ENCODE peak calls at places on chromosome 4, in eight cellular contexts. L, N, Z, O, D, P, A and V are unnamed samples.

GRCh38 chr4:87427518-87427868 is 5.1 kb downstream of the NUDT9 start:
- DNase-seq in A (no peak), N (no peak), D (no peak), P (no peak), L (no peak), Z (no peak), O (no peak), V (no peak)

GRCh38 chr4:24594887-24595286 is 10.5 kb upstream of the DHX15 start:
- DNase-seq in D (no peak), N (peak; percentile 52), A (no peak), L (no peak), O (no peak), Z (no peak), P (no peak), V (no peak)

GRCh38 chr4:168886361-168886760 is 123.7 kb downstream of the CBR4 start:
- DNase-seq in O (no peak), P (no peak), Z (no peak), A (no peak), D (no peak), L (no peak), N (no peak), V (no peak)

GRCh38 chr4:112282860-112283667 is 2.6 kb downstream of the TIFA start:
- DNase-seq in A (no peak), N (no peak), P (no peak), Z (no peak), L (no peak), D (no peak), O (no peak), V (no peak)

GRCh38 chr4:2698504-2698903 is 57.6 kb downstream of the TNIP2 start:
- DNase-seq in Z (no peak), P (no peak), A (no peak), L (no peak), O (no peak), D (no peak), N (no peak), V (no peak)

GRCh38 chr4:53962516-53963225 is 101.7 kb downstream of the CHIC2 start:
- DNase-seq in O (no peak), N (peak; percentile 65), P (peak; percentile 57), L (no peak), A (peak; percentile 23), D (no peak), Z (no peak), V (no peak)

GRCh38 chr4:107951551-107951950 is 20.2 kb downstream of the CYP2U1 start:
- DNase-seq in P (no peak), N (peak; percentile 21), A (no peak), O (no peak), L (no peak), Z (no peak), D (no peak), V (no peak)

GRCh38 chr4:172143605-172144314 is 330.6 kb downstream of the GALNTL6 start:
- DNase-seq in D (no peak), Z (no peak), L (no peak), O (no peak), A (no peak), N (no peak), P (no peak), V (no peak)

GRCh38 chr4:54082168-54082567 is 17.8 kb upstream of the CHIC2 start:
- DNase-seq in N (peak; percentile 98), L (no peak), P (no peak), A (no peak), Z (peak; percentile 70), D (no peak), O (peak; percentile 65), V (no peak)

GRCh38 chr4:165398570-165398969 is 19.8 kb downstream of the CPE start:
- DNase-seq in L (no peak), A (peak; percentile 24), O (no peak), D (no peak), N (peak; percentile 43), Z (no peak), P (peak; percentile 35), V (no peak)

GRCh38 chr4:151415978-151416377 is 7.0 kb downstream of the FHIP1A start:
- DNase-seq in P (no peak), L (no peak), N (peak; percentile 69), D (no peak), Z (no peak), O (no peak), A (no peak), V (no peak)

GRCh38 chr4:153763404-153763803 is 3.6 kb upstream of the RNF175 start:
- DNase-seq in O (no peak), Z (no peak), P (peak; percentile 40), N (no peak), L (no peak), D (peak; percentile 74), A (no peak), V (no peak)

GRCh38 chr4:105631818-105632400 is 76.6 kb downstream of the INTS12 start:
- DNase-seq in A (no peak), D (no peak), L (no peak), N (no peak), P (no peak), O (no peak), Z (no peak), V (no peak)

GRCh38 chr4:15717647-15718416 is 15.0 kb downstream of the BST1 start:
- DNase-seq in P (no peak), N (no peak), Z (no peak), O (no peak), A (no peak), D (no peak), L (no peak), V (no peak)

GRCh38 chr4:54764501-54764900 is 106.7 kb downstream of the KIT start:
- DNase-seq in L (no peak), P (no peak), D (no peak), A (no peak), N (no peak), Z (no peak), O (no peak), V (no peak)

GRCh38 chr4:36065274-36065871 is 178.9 kb downstream of the ARAP2 start:
- DNase-seq in A (no peak), D (no peak), N (no peak), Z (no peak), P (no peak), O (no peak), L (no peak), V (no peak)

GRCh38 chr4:70678383-70678999 is 9.8 kb upstream of the UTP3 start:
- DNase-seq in A (no peak), L (no peak), O (no peak), P (no peak), N (no peak), Z (no peak), D (no peak), V (no peak)

GRCh38 chr4:88720749-88721428 is 23.3 kb upstream of the NAP1L5 start:
- DNase-seq in A (no peak), O (no peak), Z (no peak), N (no peak), D (peak; percentile 24), P (no peak), L (peak; percentile 66), V (no peak)

GRCh38 chr4:55008166-55009056 is 117.0 kb downstream of the KDR start:
- DNase-seq in Z (no peak), L (no peak), N (peak; percentile 42), D (peak; percentile 73), P (peak; percentile 12), O (no peak), A (no peak), V (no peak)

DNA sequence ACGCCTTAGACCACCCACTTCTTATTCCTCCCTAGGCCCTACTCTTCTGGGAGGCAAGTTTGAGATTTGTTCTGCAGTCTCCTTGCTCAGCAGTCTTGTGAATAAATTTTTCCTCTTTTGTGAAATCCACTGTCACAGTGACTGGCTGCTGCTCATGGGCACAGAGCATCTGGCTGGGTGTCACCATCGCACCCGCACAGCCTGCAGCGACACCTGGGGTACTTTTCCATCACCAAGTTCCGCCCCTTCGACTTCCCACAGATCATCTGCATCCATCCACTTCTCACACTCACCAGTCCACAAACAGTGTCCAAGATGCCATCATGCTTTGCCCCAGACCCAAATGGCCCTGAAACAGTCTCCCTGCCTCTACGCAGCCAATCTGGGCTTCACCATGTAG is 36.4 kb upstream of the AFAP1 start:
- DNase-seq in D (no peak), N (no peak), O (no peak), P (no peak), Z (peak; percentile 8), A (no peak), L (no peak), V (no peak)
- H3K4me1 ChIP-seq in D (peaks cover 6% of the 10 kb centered on the region), N (no peaks in the 10 kb centered on the region), O (peaks cover 4% of the 10 kb centered on the region), P (no peaks in the 10 kb centered on the region), Z (peaks cover 2% of the 10 kb centered on the region), A (peaks cover 1% of the 10 kb centered on the region), L (no peaks in the 10 kb centered on the region), V (peaks cover 9% of the 10 kb centered on the region)

GRCh38 chr4:1686440-1687036 is 2.4 kb upstream of the FAM53A start:
- DNase-seq in N (no peak), P (no peak), Z (no peak), D (peak; percentile 47), A (no peak), O (no peak), L (no peak), V (no peak)

GRCh38 chr4:1683371-1683902 is 676 bp downstream of the FAM53A start:
- DNase-seq in Z (peak; percentile 59), D (no peak), O (peak; percentile 58), A (peak; percentile 18), L (no peak), P (no peak), N (peak; percentile 84), V (peak; percentile 17)

GRCh38 chr4:1683903-1684755 is at the start of gene FAM53A:
- DNase-seq in P (peak; percentile 96), N (peak; percentile 93), O (peak; percentile 97), D (peak; percentile 98), Z (peak; percentile 94), L (peak; percentile 97), A (peak; percentile 85), V (peak; percentile 87)

GRCh38 chr4:1685604-1686150 is 1.6 kb upstream of the FAM53A start:
- DNase-seq in P (no peak), O (no peak), Z (no peak), L (no peak), N (no peak), D (no peak), A (no peak), V (no peak)

GRCh38 chr4:1684756-1685603 is 867 bp upstream of the FAM53A start:
- DNase-seq in A (no peak), N (no peak), O (no peak), Z (peak; percentile 62), P (no peak), D (peak; percentile 54), L (no peak), V (no peak)
- H3K4me3 ChIP-seq in A (peak overlapping the region; percentile 24), N (no peak overlapping the region), O (peak overlapping the region; percentile 82), Z (no peak overlapping the region), P (peak overlapping the region; percentile 38), D (no peak overlapping the region), L (peak overlapping the region; percentile 44), V (peak overlapping the region; percentile 32)

GRCh38 chr4:7430368-7430964 is 4.3 kb downstream of the PSAPL1 start:
- DNase-seq in P (peak; percentile 49), D (peak; percentile 86), A (no peak), Z (peak; percentile 20), L (no peak), O (no peak), N (no peak), V (no peak)
- H3K4me1 ChIP-seq in P (peaks cover 34% of the 10 kb centered on the region), D (peaks cover 4% of the 10 kb centered on the region), A (peaks cover 26% of the 10 kb centered on the region), Z (no peaks in the 10 kb centered on the region), L (no peaks in the 10 kb centered on the region), O (no peaks in the 10 kb centered on the region), N (peaks cover 46% of the 10 kb centered on the region), V (no peaks in the 10 kb centered on the region)

DNA sequence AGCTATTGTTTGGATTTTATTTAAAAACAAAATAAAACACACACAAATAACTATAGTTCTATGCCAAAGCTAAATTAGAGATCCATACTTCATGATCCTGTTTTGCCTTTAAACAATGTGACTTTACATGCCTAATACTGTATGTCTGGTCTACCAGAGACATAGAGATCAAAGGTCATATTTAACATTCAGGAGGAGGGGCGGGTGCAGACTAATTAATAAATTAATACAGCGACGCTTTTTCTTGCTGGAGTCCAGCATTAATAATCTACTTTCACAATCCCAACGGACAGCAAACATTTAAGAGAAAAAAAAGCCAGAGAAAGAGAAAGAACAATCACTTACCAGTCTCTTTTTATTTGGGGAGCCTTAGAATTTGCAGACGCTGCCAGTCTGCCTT is 533 bp downstream of the CXXC4 start:
- DNase-seq in A (no peak), D (no peak), O (no peak), P (peak; percentile 33), Z (no peak), N (no peak), L (no peak), V (no peak)
- H3K4me3 ChIP-seq in A (peak overlapping the region; percentile 61), D (peak overlapping the region; percentile 95), O (peak overlapping the region; percentile 53), P (peak overlapping the region; percentile 68), Z (peak overlapping the region; percentile 12), N (peak overlapping the region; percentile 82), L (peak overlapping the region; percentile 45), V (no peak overlapping the region)